ENCODE peak calls at places on chromosomes 7 and 10, in eight cellular contexts. One of them, this sample, is unnamed.

GRCh38 chr7:2040893-2041270 is 191.9 kb downstream of the MAD1L1 start:
- DNase-seq in WERI-Rb-1: peak; percentile 14
- DNase-seq in A549: no peak
- DNase-seq in fibroblast of the aortic adventitia: no peak
- DNase-seq in GM06990: no peak
- DNase-seq in HCT116: no peak
- DNase-seq in AG09309: no peak
- DNase-seq in tibial artery: peak; percentile 39
- DNase-seq in this sample: peak; percentile 6

GRCh38 chr7:157927313-157927925 is 590.6 kb downstream of the DNAJB6 start:
- DNase-seq in WERI-Rb-1: no peak
- DNase-seq in A549: no peak
- DNase-seq in fibroblast of the aortic adventitia: no peak
- DNase-seq in GM06990: no peak
- DNase-seq in HCT116: no peak
- DNase-seq in AG09309: no peak
- DNase-seq in tibial artery: no peak
- DNase-seq in this sample: no peak

GRCh38 chr10:4131407-4132215 is 346.6 kb upstream of the KLF6 start:
- DNase-seq in WERI-Rb-1: no peak
- DNase-seq in A549: no peak
- DNase-seq in fibroblast of the aortic adventitia: peak; percentile 93
- DNase-seq in GM06990: peak; percentile 71
- DNase-seq in HCT116: no peak
- DNase-seq in AG09309: peak; percentile 90
- DNase-seq in tibial artery: no peak
- DNase-seq in this sample: no peak

GRCh38 chr10:6247041-6247712 is 44.4 kb downstream of the PFKFB3 start:
- DNase-seq in WERI-Rb-1: no peak
- DNase-seq in A549: no peak
- DNase-seq in fibroblast of the aortic adventitia: peak; percentile 91
- DNase-seq in GM06990: no peak
- DNase-seq in HCT116: no peak
- DNase-seq in AG09309: no peak
- DNase-seq in tibial artery: no peak
- DNase-seq in this sample: no peak

GRCh38 chr7:30068117-30068516 is 39.9 kb downstream of the PLEKHA8 start:
- DNase-seq in WERI-Rb-1: no peak
- DNase-seq in A549: no peak
- DNase-seq in fibroblast of the aortic adventitia: peak; percentile 90
- DNase-seq in GM06990: no peak
- DNase-seq in HCT116: no peak
- DNase-seq in AG09309: peak; percentile 81
- DNase-seq in tibial artery: no peak
- DNase-seq in this sample: no peak

GRCh38 chr7:83305027-83305426 is 142.3 kb upstream of the PCLO start:
- DNase-seq in WERI-Rb-1: no peak
- DNase-seq in A549: no peak
- DNase-seq in fibroblast of the aortic adventitia: no peak
- DNase-seq in GM06990: no peak
- DNase-seq in HCT116: no peak
- DNase-seq in AG09309: no peak
- DNase-seq in tibial artery: no peak
- DNase-seq in this sample: no peak

GRCh38 chr7:157502701-157503111 is 165.9 kb downstream of the DNAJB6 start:
- DNase-seq in WERI-Rb-1: no peak
- DNase-seq in A549: no peak
- DNase-seq in fibroblast of the aortic adventitia: no peak
- DNase-seq in GM06990: no peak
- DNase-seq in HCT116: no peak
- DNase-seq in AG09309: no peak
- DNase-seq in tibial artery: peak; percentile 54
- DNase-seq in this sample: no peak

GRCh38 chr10:7601023-7601656 is 65.6 kb downstream of the ITIH5 start:
- DNase-seq in WERI-Rb-1: no peak
- DNase-seq in A549: no peak
- DNase-seq in fibroblast of the aortic adventitia: no peak
- DNase-seq in GM06990: no peak
- DNase-seq in HCT116: no peak
- DNase-seq in AG09309: no peak
- DNase-seq in tibial artery: no peak
- DNase-seq in this sample: no peak

GRCh38 chr7:82507365-82507975 is 63.9 kb upstream of the CACNA2D1 start:
- DNase-seq in WERI-Rb-1: no peak
- DNase-seq in A549: no peak
- DNase-seq in fibroblast of the aortic adventitia: no peak
- DNase-seq in GM06990: no peak
- DNase-seq in HCT116: no peak
- DNase-seq in AG09309: no peak
- DNase-seq in tibial artery: no peak
- DNase-seq in this sample: no peak

GRCh38 chr10:35696392-35696791 is 54.3 kb upstream of the FZD8 start:
- DNase-seq in WERI-Rb-1: no peak
- DNase-seq in A549: no peak
- DNase-seq in fibroblast of the aortic adventitia: no peak
- DNase-seq in GM06990: no peak
- DNase-seq in HCT116: no peak
- DNase-seq in AG09309: no peak
- DNase-seq in tibial artery: no peak
- DNase-seq in this sample: no peak

GRCh38 chr10:93080350-93081046 is 6.8 kb downstream of the CYP26A1 start:
- DNase-seq in WERI-Rb-1: peak; percentile 58
- DNase-seq in A549: peak; percentile 87
- DNase-seq in fibroblast of the aortic adventitia: peak; percentile 66
- DNase-seq in GM06990: no peak
- DNase-seq in HCT116: peak; percentile 18
- DNase-seq in AG09309: peak; percentile 20
- DNase-seq in tibial artery: no peak
- DNase-seq in this sample: no peak

GRCh38 chr7:115748123-115748738 is 282.3 kb downstream of the TFEC start:
- DNase-seq in WERI-Rb-1: peak; percentile 18
- DNase-seq in A549: no peak
- DNase-seq in fibroblast of the aortic adventitia: peak; percentile 26
- DNase-seq in GM06990: no peak
- DNase-seq in HCT116: peak; percentile 36
- DNase-seq in AG09309: no peak
- DNase-seq in tibial artery: no peak
- DNase-seq in this sample: no peak

GRCh38 chr10:30862486-30862885 is 169.2 kb downstream of the ZNF438 start:
- DNase-seq in WERI-Rb-1: no peak
- DNase-seq in A549: no peak
- DNase-seq in fibroblast of the aortic adventitia: peak; percentile 97
- DNase-seq in GM06990: no peak
- DNase-seq in HCT116: no peak
- DNase-seq in AG09309: peak; percentile 86
- DNase-seq in tibial artery: no peak
- DNase-seq in this sample: no peak
- H3K4me3 ChIP-seq in WERI-Rb-1: no peak overlapping the region
- H3K4me3 ChIP-seq in A549: no peak overlapping the region
- H3K4me3 ChIP-seq in fibroblast of the aortic adventitia: no peak overlapping the region
- H3K4me3 ChIP-seq in GM06990: no peak overlapping the region
- H3K4me3 ChIP-seq in HCT116: no peak overlapping the region
- H3K4me3 ChIP-seq in AG09309: no peak overlapping the region
- H3K4me3 ChIP-seq in tibial artery: no peak overlapping the region
- H3K4me3 ChIP-seq in this sample: no peak overlapping the region

GRCh38 chr7:136868496-136869005 is at the start of gene CHRM2:
- DNase-seq in WERI-Rb-1: peak; percentile 38
- DNase-seq in A549: no peak
- DNase-seq in fibroblast of the aortic adventitia: peak; percentile 45
- DNase-seq in GM06990: no peak
- DNase-seq in HCT116: no peak
- DNase-seq in AG09309: peak; percentile 29
- DNase-seq in tibial artery: no peak
- DNase-seq in this sample: peak; percentile 48
- H3K4me3 ChIP-seq in WERI-Rb-1: peak within 1 kb of the TSS; percentile 69
- H3K4me3 ChIP-seq in A549: no peak within 1 kb of the TSS
- H3K4me3 ChIP-seq in fibroblast of the aortic adventitia: peak within 1 kb of the TSS; percentile 64
- H3K4me3 ChIP-seq in GM06990: no peak within 1 kb of the TSS
- H3K4me3 ChIP-seq in HCT116: no peak within 1 kb of the TSS
- H3K4me3 ChIP-seq in AG09309: peak within 1 kb of the TSS; percentile 78
- H3K4me3 ChIP-seq in tibial artery: peak within 1 kb of the TSS; percentile 4
- H3K4me3 ChIP-seq in this sample: peak within 1 kb of the TSS; percentile 52

GRCh38 chr7:47636111-47636692 is 54.3 kb upstream of the TNS3 start:
- DNase-seq in WERI-Rb-1: no peak
- DNase-seq in A549: no peak
- DNase-seq in fibroblast of the aortic adventitia: no peak
- DNase-seq in GM06990: no peak
- DNase-seq in HCT116: no peak
- DNase-seq in AG09309: no peak
- DNase-seq in tibial artery: peak; percentile 68
- DNase-seq in this sample: no peak
- H3K4me3 ChIP-seq in WERI-Rb-1: no peak overlapping the region
- H3K4me3 ChIP-seq in A549: peak overlapping the region; percentile 40
- H3K4me3 ChIP-seq in fibroblast of the aortic adventitia: no peak overlapping the region
- H3K4me3 ChIP-seq in GM06990: no peak overlapping the region
- H3K4me3 ChIP-seq in HCT116: no peak overlapping the region
- H3K4me3 ChIP-seq in AG09309: no peak overlapping the region
- H3K4me3 ChIP-seq in tibial artery: peak overlapping the region; percentile 17
- H3K4me3 ChIP-seq in this sample: no peak overlapping the region

GRCh38 chr7:119925890-119926289 is 347.1 kb upstream of the KCND2 start:
- DNase-seq in WERI-Rb-1: no peak
- DNase-seq in A549: no peak
- DNase-seq in fibroblast of the aortic adventitia: no peak
- DNase-seq in GM06990: no peak
- DNase-seq in HCT116: no peak
- DNase-seq in AG09309: no peak
- DNase-seq in tibial artery: no peak
- DNase-seq in this sample: no peak
- H3K4me3 ChIP-seq in WERI-Rb-1: no peak overlapping the region
- H3K4me3 ChIP-seq in A549: no peak overlapping the region
- H3K4me3 ChIP-seq in fibroblast of the aortic adventitia: no peak overlapping the region
- H3K4me3 ChIP-seq in GM06990: no peak overlapping the region
- H3K4me3 ChIP-seq in HCT116: no peak overlapping the region
- H3K4me3 ChIP-seq in AG09309: no peak overlapping the region
- H3K4me3 ChIP-seq in tibial artery: no peak overlapping the region
- H3K4me3 ChIP-seq in this sample: no peak overlapping the region

GRCh38 chr7:128691227-128691626 is 19.1 kb downstream of the GARIN1A start:
- DNase-seq in WERI-Rb-1: no peak
- DNase-seq in A549: no peak
- DNase-seq in fibroblast of the aortic adventitia: no peak
- DNase-seq in GM06990: no peak
- DNase-seq in HCT116: no peak
- DNase-seq in AG09309: no peak
- DNase-seq in tibial artery: no peak
- DNase-seq in this sample: no peak

GRCh38 chr7:128687131-128687530 is 15.0 kb downstream of the GARIN1A start:
- DNase-seq in WERI-Rb-1: no peak
- DNase-seq in A549: no peak
- DNase-seq in fibroblast of the aortic adventitia: no peak
- DNase-seq in GM06990: no peak
- DNase-seq in HCT116: no peak
- DNase-seq in AG09309: no peak
- DNase-seq in tibial artery: no peak
- DNase-seq in this sample: no peak

GRCh38 chr7:128692623-128693270 is 20.7 kb downstream of the GARIN1A start:
- DNase-seq in WERI-Rb-1: no peak
- DNase-seq in A549: no peak
- DNase-seq in fibroblast of the aortic adventitia: no peak
- DNase-seq in GM06990: no peak
- DNase-seq in HCT116: no peak
- DNase-seq in AG09309: no peak
- DNase-seq in tibial artery: no peak
- DNase-seq in this sample: no peak

GRCh38 chr7:128693373-128694015 is 21.4 kb downstream of the GARIN1A start:
- DNase-seq in WERI-Rb-1: no peak
- DNase-seq in A549: no peak
- DNase-seq in fibroblast of the aortic adventitia: no peak
- DNase-seq in GM06990: no peak
- DNase-seq in HCT116: no peak
- DNase-seq in AG09309: no peak
- DNase-seq in tibial artery: no peak
- DNase-seq in this sample: no peak

DNA sequence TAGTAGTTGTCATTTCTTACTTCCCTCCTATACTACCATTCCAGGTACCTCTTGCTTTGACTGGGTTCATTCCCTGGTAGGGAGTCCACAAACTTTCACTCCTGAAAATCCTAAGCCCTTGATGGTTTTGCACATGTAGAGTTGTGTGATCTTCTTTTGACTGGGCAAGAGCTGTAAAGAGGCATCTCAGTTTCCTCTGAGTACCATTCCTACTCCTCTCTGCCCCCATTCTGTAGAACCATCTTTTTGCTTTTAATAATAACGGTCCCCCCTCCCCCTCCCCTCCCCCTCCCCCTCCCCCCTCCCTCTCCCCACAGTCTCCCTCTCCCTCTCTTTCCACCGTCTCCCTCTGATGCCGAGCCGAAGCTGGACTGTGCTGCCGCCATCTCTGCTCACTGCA is 16.4 kb downstream of the GARIN1A start:
- DNase-seq in WERI-Rb-1: no peak
- DNase-seq in A549: no peak
- DNase-seq in fibroblast of the aortic adventitia: no peak
- DNase-seq in GM06990: no peak
- DNase-seq in HCT116: no peak
- DNase-seq in AG09309: no peak
- DNase-seq in tibial artery: no peak
- DNase-seq in this sample: no peak
- H3K4me3 ChIP-seq in WERI-Rb-1: no peak overlapping the region
- H3K4me3 ChIP-seq in A549: no peak overlapping the region
- H3K4me3 ChIP-seq in fibroblast of the aortic adventitia: no peak overlapping the region
- H3K4me3 ChIP-seq in GM06990: no peak overlapping the region
- H3K4me3 ChIP-seq in HCT116: no peak overlapping the region
- H3K4me3 ChIP-seq in AG09309: no peak overlapping the region
- H3K4me3 ChIP-seq in tibial artery: no peak overlapping the region
- H3K4me3 ChIP-seq in this sample: no peak overlapping the region

DNA sequence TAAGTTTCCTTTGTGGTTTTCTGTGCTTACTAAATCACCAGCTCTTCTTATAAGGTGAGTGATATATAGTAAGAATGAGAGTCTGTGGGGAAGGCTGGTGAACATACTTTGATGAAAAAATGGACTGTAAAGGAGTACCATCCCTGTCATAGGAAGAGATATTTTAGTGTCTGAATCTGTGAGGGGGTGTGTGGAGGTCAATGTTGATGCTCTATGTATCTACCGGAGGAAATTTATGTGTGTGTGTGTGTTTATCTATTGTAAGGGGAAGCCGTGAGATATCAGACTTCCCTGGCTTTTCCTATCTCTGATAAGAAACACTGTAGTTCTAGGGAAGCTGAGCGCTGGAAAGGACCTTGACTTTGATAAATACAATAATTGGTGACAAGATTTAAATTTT is 179.0 kb downstream of the PCDH15 start:
- DNase-seq in WERI-Rb-1: no peak
- DNase-seq in A549: no peak
- DNase-seq in fibroblast of the aortic adventitia: no peak
- DNase-seq in GM06990: no peak
- DNase-seq in HCT116: no peak
- DNase-seq in AG09309: no peak
- DNase-seq in tibial artery: no peak
- DNase-seq in this sample: no peak
- H3K4me3 ChIP-seq in WERI-Rb-1: no peak overlapping the region
- H3K4me3 ChIP-seq in A549: no peak overlapping the region
- H3K4me3 ChIP-seq in fibroblast of the aortic adventitia: no peak overlapping the region
- H3K4me3 ChIP-seq in GM06990: no peak overlapping the region
- H3K4me3 ChIP-seq in HCT116: no peak overlapping the region
- H3K4me3 ChIP-seq in AG09309: no peak overlapping the region
- H3K4me3 ChIP-seq in tibial artery: no peak overlapping the region
- H3K4me3 ChIP-seq in this sample: no peak overlapping the region